ENCODE peak calls at places on chromosomes 11 and 22, in ten cellular contexts. A is nephron progenitor cell, T is gastrocnemius medialis, H is HFFc6, M is PC-3, C is uterus, B is stomach, R is hepatocyte, Y is transverse colon, W is endodermal cell. I is an unnamed sample.
A peak's percentile ranks its signal among the peaks of the same experiment; 100 is the strongest.

GRCh38 chr11:118876261-118876660 is 7.4 kb upstream of the CXCR5 start:
- DNase-seq in Y (no peak), M (no peak), R (no peak), B (no peak), T (no peak), H (no peak), A (no peak), W (no peak), C (no peak), I (no peak)

GRCh38 chr11:96338910-96339703 is 3.9 kb downstream of the MAML2 start:
- DNase-seq in W (peak; percentile 61), H (peak; percentile 46), A (no peak), C (no peak), T (no peak), B (no peak), M (peak; percentile 60), R (no peak), Y (peak; percentile 56), I (no peak)

GRCh38 chr11:95891423-95892177 is 32.3 kb downstream of the MTMR2 start:
- DNase-seq in A (no peak), B (no peak), W (no peak), C (no peak), M (no peak), H (peak; percentile 14), Y (no peak), T (no peak), R (peak; percentile 5), I (no peak)

GRCh38 chr11:93248602-93249001 is 50.8 kb upstream of the SLC36A4 start:
- DNase-seq in M (peak; percentile 39), A (no peak), Y (no peak), T (no peak), H (peak; percentile 9), W (no peak), C (no peak), R (no peak), B (no peak), I (no peak)

GRCh38 chr22:24768537-24769374 is 5.8 kb downstream of the PIWIL3 start:
- DNase-seq in H (peak; percentile 45), B (peak; percentile 81), A (peak; percentile 67), T (peak; percentile 5), M (peak; percentile 68), R (peak; percentile 81), Y (peak; percentile 74), C (peak; percentile 31), W (peak; percentile 87), I (peak; percentile 73)

GRCh38 chr22:27993774-27994350 is 74.8 kb upstream of the PITPNB start:
- DNase-seq in W (no peak), H (no peak), A (no peak), T (no peak), R (no peak), C (peak; percentile 9), B (no peak), M (no peak), Y (peak; percentile 4), I (no peak)

GRCh38 chr11:45560153-45560934 is 105.1 kb downstream of the CHST1 start:
- DNase-seq in H (no peak), A (no peak), M (no peak), C (no peak), Y (no peak), B (no peak), W (no peak), T (peak; percentile 35), R (no peak), I (no peak)

GRCh38 chr11:93525601-93526000 is 17.6 kb downstream of the SMCO4 start:
- DNase-seq in W (no peak), A (no peak), B (no peak), R (peak; percentile 21), Y (no peak), H (peak; percentile 33), C (no peak), T (peak; percentile 33), M (no peak), I (no peak)

GRCh38 chr11:8597182-8597581 is 3.2 kb upstream of the STK33 start:
- DNase-seq in B (no peak), H (peak; percentile 14), C (no peak), M (peak; percentile 37), Y (no peak), T (no peak), A (no peak), R (no peak), W (no peak), I (no peak)

GRCh38 chr11:9039194-9039593 is 35.4 kb upstream of the NRIP3 start:
- DNase-seq in A (no peak), T (no peak), Y (no peak), B (no peak), M (peak; percentile 75), R (peak; percentile 24), H (no peak), C (no peak), W (no peak), I (peak; percentile 23)

GRCh38 chr11:68545796-68546195 is 85.2 kb downstream of the PPP6R3 start:
- DNase-seq in C (no peak), W (no peak), R (no peak), Y (no peak), A (no peak), H (no peak), B (peak; percentile 63), T (no peak), M (peak; percentile 60), I (peak; percentile 35)

GRCh38 chr11:89293966-89294679 is 116.4 kb downstream of the TYR start:
- DNase-seq in H (peak; percentile 3), A (peak; percentile 40), C (no peak), T (no peak), Y (no peak), B (no peak), R (peak; percentile 11), M (no peak), W (peak; percentile 81), I (no peak)

DNA sequence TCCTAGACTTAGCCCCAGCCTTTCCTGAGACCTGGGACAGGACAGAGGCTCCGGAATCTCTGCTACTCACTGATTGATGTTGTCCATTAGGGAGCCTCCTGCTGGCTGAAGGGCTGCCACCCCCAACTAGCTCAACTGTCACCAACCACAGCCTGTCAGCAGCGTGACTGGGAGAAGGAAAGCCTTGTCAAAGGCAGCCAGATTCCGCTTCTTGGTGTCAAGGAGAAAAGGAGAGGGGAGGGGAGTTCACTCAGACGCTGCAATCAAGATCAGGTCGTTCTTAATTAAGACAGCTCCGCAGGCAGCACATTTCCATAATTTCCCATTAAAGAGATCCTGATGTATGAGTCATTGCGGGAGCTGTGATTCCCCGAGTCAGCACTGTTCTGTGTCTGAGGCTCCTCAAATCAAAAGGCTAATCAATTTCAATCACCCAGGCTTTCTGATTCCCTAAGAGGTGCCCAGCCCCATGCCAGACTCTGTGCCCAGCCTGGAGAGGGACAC is 152.8 kb upstream of the ZBED5 start:
- DNase-seq in R (peak; percentile 44), C (no peak), W (peak; percentile 87), A (peak; percentile 33), Y (peak; percentile 52), T (no peak), H (no peak), B (peak; percentile 28), M (peak; percentile 35), I (peak; percentile 60)
- TF ChIP-seq CTCF in R (peak; percentile 29), C (peak; percentile 14), W (peak; percentile 75), A (no peak), Y (peak; percentile 17), T (no peak), H (peak; percentile 50), B (no peak), M (peak; percentile 51), I (peak; percentile 49)

GRCh38 chr11:101916422-101916821 is at the start of gene ANGPTL5:
- DNase-seq in W (no peak), Y (no peak), R (no peak), B (no peak), A (no peak), M (no peak), T (no peak), H (no peak), C (no peak), I (no peak)

GRCh38 chr11:101913631-101914030 is 1.2 kb upstream of the CEP126 start:
- DNase-seq in R (no peak), W (no peak), Y (no peak), B (no peak), H (no peak), T (no peak), M (no peak), C (no peak), A (no peak), I (no peak)

GRCh38 chr11:101915811-101916291 is 471 bp downstream of the ANGPTL5 start:
- DNase-seq in A (no peak), M (peak; percentile 52), H (peak; percentile 33), W (no peak), C (no peak), Y (no peak), B (no peak), R (peak; percentile 24), T (no peak), I (no peak)

GRCh38 chr11:101914349-101914736 is 467 bp upstream of the CEP126 start:
- DNase-seq in C (peak; percentile 48), R (peak; percentile 40), Y (no peak), H (peak; percentile 46), A (no peak), M (peak; percentile 27), B (no peak), T (no peak), W (no peak), I (no peak)

DNA sequence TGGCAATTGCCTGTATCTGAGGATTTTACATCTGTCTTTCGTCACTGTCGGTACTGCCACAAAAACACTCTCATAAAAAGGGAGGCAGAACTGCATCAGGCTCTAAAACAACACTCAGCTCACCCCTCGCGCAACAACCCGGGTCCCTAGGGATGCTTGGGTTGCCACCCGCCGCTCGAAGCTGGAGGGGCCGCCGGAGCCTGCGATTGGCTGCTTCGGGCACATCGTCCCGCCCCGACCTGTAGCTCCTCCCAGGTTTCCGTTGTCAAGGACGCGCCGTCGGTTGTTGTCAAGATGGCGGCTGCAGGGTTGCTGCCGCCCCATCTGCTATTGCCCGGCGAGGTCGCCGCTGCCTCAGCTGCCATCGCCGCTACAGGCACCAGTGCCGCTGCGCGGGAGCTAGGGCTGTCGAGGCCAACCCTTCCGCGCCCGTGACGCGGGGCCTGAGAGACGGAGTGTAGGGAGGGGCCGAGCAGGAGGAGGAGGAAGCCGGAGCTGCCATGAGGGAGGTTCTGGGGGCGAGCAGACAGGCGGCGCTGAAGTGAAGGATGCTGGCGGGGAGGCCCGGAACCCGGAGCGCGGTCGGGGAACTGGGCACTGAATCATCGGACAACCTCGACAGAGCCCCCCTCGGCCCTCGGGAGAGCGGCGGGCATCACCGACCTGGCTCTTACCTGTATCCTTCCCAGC is at the start of gene CEP126:
- DNase-seq in H (peak; percentile 95), B (peak; percentile 93), M (peak; percentile 95), Y (peak; percentile 95), R (peak; percentile 95), A (peak; percentile 98), C (peak; percentile 94), W (peak; percentile 98), T (peak; percentile 87), I (peak; percentile 89)
- TF ChIP-seq CTCF in H (peak; percentile 75), B (peak; percentile 45), M (peak; percentile 58), Y (peak; percentile 34), R (peak; percentile 55), A (peak; percentile 7), C (peak; percentile 61), W (peak; percentile 61), T (peak; percentile 34), I (no peak)

GRCh38 chr11:123559418-123559817 is 95.0 kb downstream of the SCN3B start:
- DNase-seq in A (no peak), M (no peak), Y (no peak), T (no peak), R (no peak), W (no peak), C (no peak), B (no peak), H (peak; percentile 19), I (no peak)
- TF ChIP-seq CTCF in A (peak; percentile 19), M (no peak), Y (no peak), T (no peak), R (no peak), W (peak; percentile 45), C (no peak), B (no peak), H (peak; percentile 60), I (no peak)

GRCh38 chr11:27497284-27497866 is 9.2 kb downstream of the LIN7C start:
- DNase-seq in W (no peak), R (peak; percentile 42), Y (no peak), H (peak; percentile 19), B (no peak), A (no peak), T (no peak), M (peak; percentile 62), C (no peak), I (no peak)
- TF ChIP-seq CTCF in W (peak; percentile 55), R (peak; percentile 60), Y (peak; percentile 32), H (peak; percentile 77), B (no peak), A (peak; percentile 42), T (no peak), M (peak; percentile 65), C (peak; percentile 30), I (peak; percentile 25)